ENCODE peak calls at places on chromosomes 7 and 10, in seven cellular contexts. One of them, this sample, is unnamed.

GRCh38 chr10:104548090-104548489 is 93.0 kb upstream of the SORCS3 start:
- DNase-seq in fibroblast of mammary gland: peak; percentile 27
- DNase-seq in AG04450: no peak
- DNase-seq in RWPE2: no peak
- DNase-seq in MM.1S: peak; percentile 14
- DNase-seq in transverse colon: no peak
- DNase-seq in CD8-positive, alpha-beta memory T cell: no peak
- DNase-seq in this sample: no peak

GRCh38 chr7:133230591-133231194 is 22.2 kb upstream of the EXOC4 start:
- DNase-seq in CD8-positive, alpha-beta memory T cell: no peak
- DNase-seq in AG04450: peak; percentile 15
- DNase-seq in RWPE2: no peak
- DNase-seq in fibroblast of mammary gland: peak; percentile 66
- DNase-seq in transverse colon: peak; percentile 35
- DNase-seq in MM.1S: peak; percentile 73
- DNase-seq in this sample: peak; percentile 67

GRCh38 chr7:38630720-38631673 is at the start of gene AMPH:
- DNase-seq in AG04450: peak; percentile 7
- DNase-seq in fibroblast of mammary gland: peak; percentile 40
- DNase-seq in MM.1S: peak; percentile 15
- DNase-seq in CD8-positive, alpha-beta memory T cell: no peak
- DNase-seq in RWPE2: no peak
- DNase-seq in transverse colon: peak; percentile 15
- DNase-seq in this sample: no peak

GRCh38 chr7:102099474-102099873 is 187.2 kb upstream of the SH2B2 start:
- DNase-seq in AG04450: no peak
- DNase-seq in CD8-positive, alpha-beta memory T cell: no peak
- DNase-seq in fibroblast of mammary gland: no peak
- DNase-seq in MM.1S: no peak
- DNase-seq in transverse colon: no peak
- DNase-seq in RWPE2: no peak
- DNase-seq in this sample: no peak

GRCh38 chr10:112902730-112903129 is 47.3 kb upstream of the TCF7L2 start:
- DNase-seq in transverse colon: no peak
- DNase-seq in CD8-positive, alpha-beta memory T cell: no peak
- DNase-seq in AG04450: no peak
- DNase-seq in RWPE2: no peak
- DNase-seq in fibroblast of mammary gland: no peak
- DNase-seq in MM.1S: no peak
- DNase-seq in this sample: no peak

GRCh38 chr7:4958477-4959301 is at the start of gene MMD2:
- DNase-seq in RWPE2: no peak
- DNase-seq in MM.1S: no peak
- DNase-seq in fibroblast of mammary gland: no peak
- DNase-seq in transverse colon: no peak
- DNase-seq in CD8-positive, alpha-beta memory T cell: no peak
- DNase-seq in AG04450: no peak
- DNase-seq in this sample: no peak

GRCh38 chr10:114590983-114591382 is 67.1 kb downstream of the ABLIM1 start:
- DNase-seq in AG04450: no peak
- DNase-seq in MM.1S: no peak
- DNase-seq in CD8-positive, alpha-beta memory T cell: no peak
- DNase-seq in transverse colon: no peak
- DNase-seq in RWPE2: no peak
- DNase-seq in fibroblast of mammary gland: no peak
- DNase-seq in this sample: no peak

GRCh38 chr10:98030093-98030821 is at the start of gene CRTAC1:
- DNase-seq in AG04450: no peak
- DNase-seq in RWPE2: no peak
- DNase-seq in fibroblast of mammary gland: no peak
- DNase-seq in transverse colon: peak; percentile 41
- DNase-seq in MM.1S: no peak
- DNase-seq in CD8-positive, alpha-beta memory T cell: no peak
- DNase-seq in this sample: no peak

GRCh38 chr7:46414946-46415345 is 493.9 kb upstream of the IGFBP3 start:
- DNase-seq in RWPE2: no peak
- DNase-seq in CD8-positive, alpha-beta memory T cell: no peak
- DNase-seq in MM.1S: no peak
- DNase-seq in fibroblast of mammary gland: no peak
- DNase-seq in transverse colon: no peak
- DNase-seq in AG04450: no peak
- DNase-seq in this sample: no peak

GRCh38 chr10:45375101-45375500 is 1.1 kb downstream of the ALOX5 start:
- DNase-seq in fibroblast of mammary gland: no peak
- DNase-seq in MM.1S: no peak
- DNase-seq in AG04450: no peak
- DNase-seq in RWPE2: no peak
- DNase-seq in transverse colon: no peak
- DNase-seq in CD8-positive, alpha-beta memory T cell: no peak
- DNase-seq in this sample: no peak

GRCh38 chr10:84205853-84206513 is 11.6 kb downstream of the CDHR1 start:
- DNase-seq in MM.1S: no peak
- DNase-seq in transverse colon: no peak
- DNase-seq in CD8-positive, alpha-beta memory T cell: no peak
- DNase-seq in fibroblast of mammary gland: no peak
- DNase-seq in RWPE2: no peak
- DNase-seq in AG04450: no peak
- DNase-seq in this sample: no peak

GRCh38 chr7:79240413-79240812 is 213.1 kb downstream of the MAGI2 start:
- DNase-seq in MM.1S: no peak
- DNase-seq in fibroblast of mammary gland: no peak
- DNase-seq in CD8-positive, alpha-beta memory T cell: no peak
- DNase-seq in RWPE2: no peak
- DNase-seq in AG04450: no peak
- DNase-seq in transverse colon: no peak
- DNase-seq in this sample: no peak

GRCh38 chr7:155806096-155806871 is 6.0 kb downstream of the SHH start:
- DNase-seq in RWPE2: no peak
- DNase-seq in AG04450: no peak
- DNase-seq in transverse colon: no peak
- DNase-seq in fibroblast of mammary gland: no peak
- DNase-seq in MM.1S: no peak
- DNase-seq in CD8-positive, alpha-beta memory T cell: no peak
- DNase-seq in this sample: no peak
- H3K4me3 ChIP-seq in RWPE2: no peak overlapping the region
- H3K4me3 ChIP-seq in AG04450: peak overlapping the region; percentile 49
- H3K4me3 ChIP-seq in transverse colon: no peak overlapping the region
- H3K4me3 ChIP-seq in fibroblast of mammary gland: no peak overlapping the region
- H3K4me3 ChIP-seq in MM.1S: peak overlapping the region; percentile 52
- H3K4me3 ChIP-seq in CD8-positive, alpha-beta memory T cell: no peak overlapping the region
- H3K4me3 ChIP-seq in this sample: no peak overlapping the region

DNA sequence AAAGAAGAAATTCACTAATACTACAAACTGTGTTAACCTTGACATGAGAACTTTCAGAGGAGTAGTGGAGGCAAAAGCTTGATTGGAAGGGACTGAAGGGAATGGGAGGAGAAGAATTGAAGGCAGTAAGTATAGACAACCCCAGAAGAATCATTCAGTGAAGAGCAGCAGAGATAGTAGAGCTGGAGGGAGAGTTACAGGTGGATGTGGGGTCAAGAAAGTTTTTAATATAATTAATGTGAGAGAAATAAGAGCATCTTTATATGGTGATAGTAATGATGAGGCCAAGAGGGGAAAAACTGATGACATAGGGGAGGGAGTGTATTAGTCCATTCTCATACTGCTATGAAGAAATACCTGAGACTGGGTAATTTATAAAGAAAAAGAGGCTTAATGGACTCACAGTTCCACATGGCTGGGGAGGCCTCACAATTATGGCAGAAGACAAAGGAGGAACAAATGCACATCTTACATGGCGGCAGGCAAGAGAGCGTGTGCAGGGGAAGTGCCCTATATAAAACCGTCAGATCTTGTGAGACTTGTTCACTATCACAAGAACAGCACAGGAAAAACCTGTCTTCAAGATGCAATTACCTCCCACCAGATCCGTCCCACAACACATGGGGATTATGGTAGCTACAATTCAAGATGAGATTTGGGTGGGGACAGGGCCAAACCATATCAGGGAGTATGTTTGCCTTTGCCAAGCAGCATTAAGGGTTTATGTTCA is 88.3 kb upstream of the PIK3CG start:
- DNase-seq in AG04450: no peak
- DNase-seq in fibroblast of mammary gland: no peak
- DNase-seq in RWPE2: no peak
- DNase-seq in MM.1S: no peak
- DNase-seq in transverse colon: no peak
- DNase-seq in CD8-positive, alpha-beta memory T cell: no peak
- DNase-seq in this sample: no peak
- H3K4me3 ChIP-seq in AG04450: no peak overlapping the region
- H3K4me3 ChIP-seq in fibroblast of mammary gland: no peak overlapping the region
- H3K4me3 ChIP-seq in RWPE2: no peak overlapping the region
- H3K4me3 ChIP-seq in MM.1S: no peak overlapping the region
- H3K4me3 ChIP-seq in transverse colon: no peak overlapping the region
- H3K4me3 ChIP-seq in CD8-positive, alpha-beta memory T cell: no peak overlapping the region
- H3K4me3 ChIP-seq in this sample: no peak overlapping the region

GRCh38 chr10:28564905-28565304 is 32.0 kb downstream of the WAC start:
- DNase-seq in AG04450: peak; percentile 3
- DNase-seq in CD8-positive, alpha-beta memory T cell: no peak
- DNase-seq in fibroblast of mammary gland: no peak
- DNase-seq in transverse colon: no peak
- DNase-seq in RWPE2: no peak
- DNase-seq in MM.1S: no peak
- DNase-seq in this sample: no peak

GRCh38 chr10:28570598-28570997 is 37.7 kb downstream of the WAC start:
- DNase-seq in AG04450: no peak
- DNase-seq in RWPE2: no peak
- DNase-seq in CD8-positive, alpha-beta memory T cell: no peak
- DNase-seq in MM.1S: no peak
- DNase-seq in fibroblast of mammary gland: no peak
- DNase-seq in transverse colon: no peak
- DNase-seq in this sample: no peak

GRCh38 chr10:28571265-28571664 is 38.3 kb downstream of the WAC start:
- DNase-seq in MM.1S: no peak
- DNase-seq in RWPE2: no peak
- DNase-seq in CD8-positive, alpha-beta memory T cell: no peak
- DNase-seq in transverse colon: no peak
- DNase-seq in AG04450: no peak
- DNase-seq in fibroblast of mammary gland: no peak
- DNase-seq in this sample: no peak

GRCh38 chr10:28569506-28570159 is 36.7 kb downstream of the WAC start:
- DNase-seq in fibroblast of mammary gland: peak; percentile 56
- DNase-seq in RWPE2: no peak
- DNase-seq in CD8-positive, alpha-beta memory T cell: no peak
- DNase-seq in MM.1S: no peak
- DNase-seq in AG04450: peak; percentile 23
- DNase-seq in transverse colon: no peak
- DNase-seq in this sample: no peak

DNA sequence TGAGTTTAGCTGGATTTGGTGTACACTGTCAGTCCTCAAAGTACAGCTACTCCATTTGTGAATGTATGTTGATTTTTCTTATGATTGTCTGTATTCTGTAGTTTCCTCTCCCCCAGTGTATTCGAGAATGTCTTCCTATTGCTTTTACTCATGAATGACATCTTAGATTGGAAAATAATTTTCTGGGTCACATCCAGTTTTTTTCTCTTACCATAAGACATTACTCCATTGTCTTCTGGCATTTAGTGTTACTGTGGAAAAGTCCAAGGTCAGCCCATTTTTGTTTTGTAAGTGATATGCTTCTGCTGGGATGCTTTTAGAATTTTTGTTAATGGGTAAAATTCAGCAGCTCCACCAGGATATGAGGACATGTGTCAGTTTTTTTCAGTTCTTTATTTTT is 33.5 kb downstream of the WAC start:
- DNase-seq in fibroblast of mammary gland: peak; percentile 11
- DNase-seq in MM.1S: no peak
- DNase-seq in AG04450: no peak
- DNase-seq in RWPE2: no peak
- DNase-seq in CD8-positive, alpha-beta memory T cell: no peak
- DNase-seq in transverse colon: no peak
- DNase-seq in this sample: no peak
- H3K4me3 ChIP-seq in fibroblast of mammary gland: no peak overlapping the region
- H3K4me3 ChIP-seq in MM.1S: no peak overlapping the region
- H3K4me3 ChIP-seq in AG04450: no peak overlapping the region
- H3K4me3 ChIP-seq in RWPE2: no peak overlapping the region
- H3K4me3 ChIP-seq in CD8-positive, alpha-beta memory T cell: no peak overlapping the region
- H3K4me3 ChIP-seq in transverse colon: no peak overlapping the region
- H3K4me3 ChIP-seq in this sample: no peak overlapping the region

GRCh38 chr10:132564249-132564605 is 26.6 kb downstream of the INPP5A start:
- DNase-seq in RWPE2: no peak
- DNase-seq in AG04450: no peak
- DNase-seq in fibroblast of mammary gland: no peak
- DNase-seq in transverse colon: no peak
- DNase-seq in CD8-positive, alpha-beta memory T cell: no peak
- DNase-seq in MM.1S: no peak
- DNase-seq in this sample: no peak
- H3K4me3 ChIP-seq in RWPE2: no peak overlapping the region
- H3K4me3 ChIP-seq in AG04450: no peak overlapping the region
- H3K4me3 ChIP-seq in fibroblast of mammary gland: no peak overlapping the region
- H3K4me3 ChIP-seq in transverse colon: no peak overlapping the region
- H3K4me3 ChIP-seq in CD8-positive, alpha-beta memory T cell: no peak overlapping the region
- H3K4me3 ChIP-seq in MM.1S: no peak overlapping the region
- H3K4me3 ChIP-seq in this sample: no peak overlapping the region

GRCh38 chr10:108849688-108850087 is 1073.6 kb downstream of the XPNPEP1 start:
- DNase-seq in fibroblast of mammary gland: no peak
- DNase-seq in MM.1S: peak; percentile 56
- DNase-seq in transverse colon: no peak
- DNase-seq in RWPE2: no peak
- DNase-seq in CD8-positive, alpha-beta memory T cell: no peak
- DNase-seq in AG04450: no peak
- DNase-seq in this sample: no peak
- H3K4me3 ChIP-seq in fibroblast of mammary gland: no peak overlapping the region
- H3K4me3 ChIP-seq in MM.1S: no peak overlapping the region
- H3K4me3 ChIP-seq in transverse colon: no peak overlapping the region
- H3K4me3 ChIP-seq in RWPE2: no peak overlapping the region
- H3K4me3 ChIP-seq in CD8-positive, alpha-beta memory T cell: no peak overlapping the region
- H3K4me3 ChIP-seq in AG04450: no peak overlapping the region
- H3K4me3 ChIP-seq in this sample: no peak overlapping the region

DNA sequence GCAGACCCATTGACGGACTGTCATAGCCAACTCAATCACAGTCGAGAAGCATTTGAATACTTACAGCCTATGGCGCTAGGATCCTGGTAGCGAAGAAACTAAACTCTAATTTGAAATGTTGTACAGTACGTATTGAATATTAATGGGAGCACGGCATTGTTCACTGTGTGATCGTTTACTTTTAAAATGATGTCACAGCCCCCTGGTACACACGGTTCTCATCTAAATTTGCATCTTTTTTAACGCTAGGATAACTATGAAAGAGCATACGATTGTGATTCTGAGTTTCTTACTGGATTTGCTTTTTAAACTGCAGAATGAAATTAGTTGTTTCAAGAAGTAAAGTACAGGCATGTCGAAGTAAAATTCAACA is 895 bp upstream of the NAPEPLD start:
- DNase-seq in AG04450: no peak
- DNase-seq in MM.1S: no peak
- DNase-seq in fibroblast of mammary gland: no peak
- DNase-seq in CD8-positive, alpha-beta memory T cell: no peak
- DNase-seq in RWPE2: no peak
- DNase-seq in transverse colon: no peak
- DNase-seq in this sample: no peak
- H3K4me3 ChIP-seq in AG04450: peak overlapping the region; percentile 83
- H3K4me3 ChIP-seq in MM.1S: peak overlapping the region; percentile 92
- H3K4me3 ChIP-seq in fibroblast of mammary gland: peak overlapping the region; percentile 72
- H3K4me3 ChIP-seq in CD8-positive, alpha-beta memory T cell: peak overlapping the region; percentile 71
- H3K4me3 ChIP-seq in RWPE2: peak overlapping the region; percentile 60
- H3K4me3 ChIP-seq in transverse colon: peak overlapping the region; percentile 63
- H3K4me3 ChIP-seq in this sample: peak overlapping the region; percentile 89

DNA sequence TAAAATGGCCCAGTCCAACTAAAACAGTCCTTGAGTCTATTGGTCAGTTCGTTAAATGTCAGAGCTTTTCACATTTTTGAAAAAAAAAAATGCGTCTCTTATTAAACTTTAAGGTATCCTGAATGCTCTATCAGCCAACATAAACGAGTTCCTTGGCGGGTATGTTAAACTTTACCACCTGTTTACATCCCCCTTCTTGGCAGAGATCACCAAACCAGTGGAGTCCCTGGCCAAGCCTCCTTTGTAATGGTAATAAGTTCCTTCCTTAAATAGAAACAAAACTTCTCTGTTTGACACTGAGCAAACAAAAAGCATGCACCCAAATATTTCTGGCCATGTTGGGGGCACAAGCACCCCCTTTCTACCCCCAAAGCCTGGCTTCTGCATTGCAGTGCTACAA is 3.2 kb downstream of the TRIL start:
- DNase-seq in CD8-positive, alpha-beta memory T cell: no peak
- DNase-seq in MM.1S: no peak
- DNase-seq in RWPE2: no peak
- DNase-seq in transverse colon: no peak
- DNase-seq in AG04450: no peak
- DNase-seq in fibroblast of mammary gland: no peak
- DNase-seq in this sample: no peak
- H3K4me3 ChIP-seq in CD8-positive, alpha-beta memory T cell: no peak overlapping the region
- H3K4me3 ChIP-seq in MM.1S: no peak overlapping the region
- H3K4me3 ChIP-seq in RWPE2: no peak overlapping the region
- H3K4me3 ChIP-seq in transverse colon: no peak overlapping the region
- H3K4me3 ChIP-seq in AG04450: no peak overlapping the region
- H3K4me3 ChIP-seq in fibroblast of mammary gland: no peak overlapping the region
- H3K4me3 ChIP-seq in this sample: no peak overlapping the region